ENCODE peak calls at places on chromosomes 4 and X, in five cellular contexts. U, X, S, B and N are unnamed samples. For H3K4me1, the result is how much of the 10 kb centered on the place peaks cover.

GRCh38 chr4:184647391-184648101 is 1.7 kb downstream of the CASP3 start:
- DNase-seq in B (no peak), U (peak), S (no peak), X (peak), N (no peak)

GRCh38 chr4:14529653-14530052 is 472.6 kb upstream of the CPEB2 start:
- DNase-seq in X (no peak), S (no peak), B (no peak), U (peak), N (no peak)

GRCh38 chrX:140918398-140919043 is 83.9 kb upstream of the SPANXB1 start:
- DNase-seq in S (no peak), U (peak), B (no peak), X (peak), N (no peak)

GRCh38 chrX:30302957-30303356 is 6.2 kb downstream of the NR0B1 start:
- DNase-seq in B (no peak), X (no peak), U (peak), S (no peak), N (peak)

GRCh38 chr4:8709729-8710360 is 117.3 kb downstream of the CPZ start:
- DNase-seq in U (no peak), X (no peak), S (no peak), B (peak), N (peak)

GRCh38 chr4:162343967-162344366 is 180.2 kb upstream of the FSTL5 start:
- DNase-seq in B (no peak), X (no peak), U (no peak), S (no peak), N (no peak)

GRCh38 chr4:138659041-138659565 is 356.5 kb upstream of the NOCT start:
- DNase-seq in U (no peak), S (no peak), X (no peak), B (no peak), N (no peak)

GRCh38 chr4:128979934-128980333 is 113.4 kb downstream of the SCLT1 start:
- DNase-seq in U (peak), X (no peak), S (no peak), B (no peak), N (no peak)

GRCh38 chrX:50988649-50989048 is 78.1 kb downstream of the BMP15 start:
- DNase-seq in S (no peak), X (peak), B (no peak), U (peak), N (no peak)

GRCh38 chrX:24398766-24399165 is 38.3 kb downstream of the SUPT20HL1 start:
- DNase-seq in X (no peak), B (no peak), U (no peak), S (no peak), N (no peak)

GRCh38 chr4:39873823-39874222 is 103.9 kb downstream of the PDS5A start:
- DNase-seq in U (peak), B (no peak), X (no peak), S (no peak), N (no peak)

GRCh38 chrX:24357101-24357500 is 3.3 kb upstream of the SUPT20HL1 start:
- DNase-seq in B (no peak), U (peak), X (no peak), S (no peak), N (no peak)

GRCh38 chrX:7690842-7691241 is 152.1 kb upstream of the VCX start:
- DNase-seq in U (no peak), B (no peak), S (no peak), X (no peak), N (no peak)

GRCh38 chr4:55214172-55214571 is 88.8 kb upstream of the KDR start:
- DNase-seq in S (no peak), B (no peak), X (no peak), U (peak), N (no peak)

GRCh38 chrX:48709522-48710117 is 13.1 kb downstream of the SUV39H1 start:
- DNase-seq in U (no peak), S (no peak), B (no peak), X (no peak), N (no peak)
- H3K4me1 ChIP-seq in U (under half), S (under half), B (under half), X (under half), N (under half)

GRCh38 chr4:89289312-89289711 is 18.3 kb downstream of the GPRIN3 start:
- DNase-seq in B (no peak), S (no peak), U (no peak), X (no peak), N (no peak)

GRCh38 chr4:89285735-89286134 is 21.9 kb downstream of the GPRIN3 start:
- DNase-seq in B (no peak), S (no peak), U (no peak), X (no peak), N (no peak)

GRCh38 chr4:89288430-89288829 is 19.2 kb downstream of the GPRIN3 start:
- DNase-seq in B (no peak), X (no peak), U (no peak), S (no peak), N (no peak)

GRCh38 chr4:89290727-89291126 is 16.9 kb downstream of the GPRIN3 start:
- DNase-seq in S (no peak), U (no peak), B (no peak), X (no peak), N (no peak)

DNA sequence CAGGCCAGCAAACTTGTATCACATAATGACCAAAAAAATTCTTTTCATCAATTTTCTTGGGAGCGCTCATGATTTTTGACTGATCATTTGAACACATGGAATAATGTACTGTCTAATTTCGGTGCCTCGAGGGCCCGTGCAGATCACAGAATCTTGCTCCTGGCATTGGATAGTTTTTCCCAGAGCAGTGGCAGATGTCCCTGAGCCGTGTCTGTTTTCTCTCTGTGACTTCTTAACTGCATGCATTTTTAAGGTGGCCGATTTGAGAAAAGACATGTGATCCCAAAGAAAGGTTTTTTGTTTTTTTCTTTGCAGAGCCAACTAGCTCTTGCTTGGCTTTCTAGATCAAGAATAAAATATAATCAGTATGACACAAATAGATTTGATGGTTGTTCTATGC is 19.7 kb downstream of the GPRIN3 start:
- DNase-seq in U (no peak), B (no peak), X (no peak), S (no peak), N (no peak)
- H3K4me1 ChIP-seq in U (under half), B (under half), X (under half), S (half or more), N (half or more)

DNA sequence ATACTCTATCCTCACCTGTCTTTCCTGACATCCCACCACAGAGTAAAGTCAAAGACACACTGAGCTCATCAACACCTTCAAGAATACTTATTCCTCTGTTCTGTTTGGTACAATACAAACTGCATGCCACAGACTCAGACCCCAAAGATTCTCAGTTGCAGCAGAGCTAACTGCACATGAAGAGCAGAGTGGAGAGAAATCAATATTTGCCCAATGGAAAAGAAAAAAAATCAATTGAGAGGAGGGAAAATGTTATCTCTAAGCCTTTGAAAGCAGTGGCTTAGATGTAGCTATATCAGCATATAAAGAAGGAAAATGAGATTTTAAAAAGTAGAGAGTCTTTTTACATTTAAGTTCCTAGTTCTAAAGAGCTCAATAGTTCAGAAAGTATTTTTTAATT is 180.2 kb downstream of the NWD2 start:
- DNase-seq in B (no peak), X (no peak), U (no peak), S (no peak), N (no peak)
- H3K4me1 ChIP-seq in B (under half), X (under half), U (under half), S (under half), N (under half)

DNA sequence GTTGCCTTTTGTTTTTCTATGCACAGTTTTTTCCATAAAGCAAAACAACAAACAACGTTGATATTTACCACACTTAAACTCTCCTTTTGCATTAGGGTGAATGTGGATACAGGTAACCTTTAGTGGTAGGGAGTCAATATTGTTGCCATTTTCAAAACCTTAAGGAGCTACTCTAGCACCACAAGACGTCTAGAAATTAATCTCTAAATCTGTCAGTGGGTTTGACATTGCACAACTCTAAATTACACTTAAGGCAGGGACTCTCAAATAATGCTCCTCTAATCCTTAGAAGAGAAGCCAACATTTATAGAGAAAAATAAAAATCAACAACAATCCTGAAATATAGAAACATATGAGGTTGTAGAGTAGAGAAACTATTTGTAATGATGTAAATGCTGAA is 297.2 kb downstream of the UNC5C start:
- DNase-seq in X (no peak), B (no peak), U (no peak), S (no peak), N (no peak)
- H3K4me1 ChIP-seq in X (under half), B (under half), U (under half), S (under half), N (under half)

GRCh38 chr4:168842186-168842585 is 167.9 kb downstream of the CBR4 start:
- DNase-seq in X (no peak), S (no peak), B (no peak), U (no peak), N (no peak)

GRCh38 chr4:168839758-168840385 is 170.2 kb downstream of the CBR4 start:
- DNase-seq in S (no peak), X (no peak), B (no peak), U (peak), N (no peak)

GRCh38 chr4:168841682-168842019 is 168.4 kb downstream of the CBR4 start:
- DNase-seq in U (no peak), X (no peak), S (no peak), B (no peak), N (no peak)

GRCh38 chr4:168840386-168840763 is 169.7 kb downstream of the CBR4 start:
- DNase-seq in U (no peak), X (no peak), S (no peak), B (no peak), N (no peak)

GRCh38 chr4:168840988-168841681 is 168.9 kb downstream of the CBR4 start:
- DNase-seq in U (no peak), B (no peak), X (peak), S (no peak), N (peak)
- H3K4me1 ChIP-seq in U (under half), B (half or more), X (half or more), S (under half), N (half or more)

DNA sequence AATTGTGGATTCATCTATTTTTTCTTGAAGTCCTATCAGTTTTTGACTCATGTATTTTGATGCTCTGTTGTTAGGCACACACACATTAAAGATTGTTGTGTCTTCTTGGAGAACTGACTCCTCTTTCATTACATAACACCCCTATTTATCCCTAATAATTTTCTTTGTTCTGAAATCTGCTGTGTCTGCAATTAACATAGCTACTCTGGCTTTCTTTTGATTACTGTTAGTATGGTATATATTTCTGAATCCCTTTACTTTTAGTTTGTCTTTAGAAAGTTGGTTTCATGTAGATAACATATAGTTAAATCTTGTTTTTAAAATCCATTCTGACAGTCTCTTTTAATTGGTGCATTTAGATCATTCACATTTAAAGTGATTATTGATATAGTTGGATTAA is 5.1 kb upstream of the PJA1 start:
- DNase-seq in X (no peak), U (no peak), S (no peak), B (no peak), N (no peak)
- H3K4me1 ChIP-seq in X (under half), U (under half), S (under half), B (under half), N (under half)

DNA sequence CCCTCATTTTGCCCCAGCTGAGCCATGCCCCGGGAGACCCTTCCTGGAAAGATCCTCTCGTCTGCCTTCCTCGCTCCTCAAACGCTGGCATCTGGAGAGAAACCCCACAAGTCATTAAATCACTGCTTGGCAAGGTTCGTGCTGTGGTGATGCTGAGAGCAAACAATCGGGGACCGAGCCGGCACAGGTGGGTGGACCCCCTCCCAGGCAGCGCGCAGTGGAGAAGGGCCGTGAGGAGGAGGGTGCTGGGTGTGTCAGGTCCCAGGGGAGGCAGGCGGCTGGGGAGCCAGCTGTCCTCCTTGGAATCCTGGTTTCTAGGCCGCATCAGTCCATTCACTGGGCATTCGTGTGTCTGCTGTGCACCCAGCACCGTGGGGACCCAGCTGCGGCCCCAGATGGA is 64.9 kb upstream of the PSAPL1 start:
- DNase-seq in X (no peak), B (no peak), U (no peak), S (no peak), N (no peak)
- H3K4me1 ChIP-seq in X (under half), B (under half), U (under half), S (under half), N (under half)

GRCh38 chr4:25154594-25155265 is 5.5 kb downstream of the SEPSECS start:
- DNase-seq in X (no peak), S (no peak), U (no peak), B (no peak), N (no peak)
- H3K4me1 ChIP-seq in X (under half), S (under half), U (under half), B (under half), N (under half)

GRCh38 chrX:120301960-120302359 is 9.3 kb downstream of the TMEM255A start:
- DNase-seq in B (no peak), X (no peak), S (no peak), U (no peak), N (no peak)
- H3K4me1 ChIP-seq in B (under half), X (under half), S (under half), U (under half), N (under half)